ENCODE peak calls at places on chromosomes 5 and 9, in seven cellular contexts. L is lung, Y is brain microvascular endothelial cell, P is PC-9, F is astrocyte, X is stomach, Q is right lobe of liver. E is an unnamed sample.

GRCh38 chr5:134626369-134627014 is 6.1 kb downstream of the SAR1B start:
- DNase-seq in Q (no peak), P (no peak), F (no peak), L (no peak), X (no peak), Y (no peak), E (no peak)

GRCh38 chr9:89684218-89684617 is 79.4 kb downstream of the GADD45G start:
- DNase-seq in Y (no peak), X (no peak), F (no peak), Q (no peak), L (no peak), P (no peak), E (no peak)

GRCh38 chr5:138884554-138884953 is 9.4 kb upstream of the LRRTM2 start:
- DNase-seq in X (no peak), Q (no peak), Y (no peak), F (no peak), P (no peak), L (no peak), E (no peak)

GRCh38 chr9:92138157-92138959 is 23.1 kb upstream of the SPTLC1 start:
- DNase-seq in X (peak), Q (peak), Y (peak), P (peak), L (peak), F (no peak), E (peak)

GRCh38 chr5:43106290-43106638 is 14.4 kb upstream of the ZNF131 start:
- DNase-seq in X (no peak), L (no peak), Y (peak), P (no peak), F (no peak), Q (no peak), E (no peak)

GRCh38 chr5:56123531-56124243 is 109.4 kb downstream of the ANKRD55 start:
- DNase-seq in P (peak), F (peak), X (peak), L (peak), Q (peak), Y (peak), E (peak)

GRCh38 chr5:170907758-170908157 is 45.9 kb downstream of the RANBP17 start:
- DNase-seq in P (no peak), L (no peak), Q (no peak), X (no peak), F (peak), Y (peak), E (no peak)

GRCh38 chr9:32350682-32351081 is 33.8 kb upstream of the ACO1 start:
- DNase-seq in L (no peak), X (no peak), Y (no peak), F (peak), Q (no peak), P (no peak), E (no peak)

GRCh38 chr5:14397717-14398116 is 183.9 kb upstream of the OTULINL start:
- DNase-seq in P (peak), Y (peak), X (no peak), F (peak), L (no peak), Q (no peak), E (no peak)

GRCh38 chr9:135078361-135078821 is 9.1 kb upstream of the OLFM1 start:
- DNase-seq in X (peak), L (no peak), Q (no peak), P (no peak), F (no peak), Y (no peak), E (peak)

GRCh38 chr5:10592598-10592997 is 28.7 kb downstream of the ANKRD33B start:
- DNase-seq in F (no peak), Y (no peak), X (no peak), P (no peak), Q (no peak), L (no peak), E (no peak)

DNA sequence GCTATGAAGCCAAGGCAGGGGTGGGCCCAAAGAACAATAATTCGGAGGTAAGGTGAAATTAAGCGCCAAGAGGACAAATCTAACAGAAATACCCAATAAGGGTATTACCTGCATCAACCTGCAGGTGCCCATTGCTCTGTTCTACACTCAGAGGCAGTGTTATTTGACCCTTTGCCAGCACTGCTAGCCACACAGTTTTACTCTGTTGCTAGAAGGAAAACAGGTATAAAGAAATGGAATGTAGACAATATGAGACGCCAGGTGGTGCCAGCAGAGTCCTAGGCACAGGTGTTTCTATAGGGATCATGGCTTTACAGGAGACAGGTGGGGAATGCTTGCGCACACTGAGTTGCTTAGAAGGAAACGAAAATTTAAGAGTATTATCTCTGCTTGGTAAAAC is 201.3 kb downstream of the HTR1A start:
- DNase-seq in P (no peak), X (no peak), Q (no peak), F (no peak), L (no peak), Y (no peak), E (no peak)
- TF ChIP-seq CTCF in P (no peak), X (no peak), Q (no peak), F (no peak), L (no peak), Y (no peak), E (no peak)

GRCh38 chr5:148583421-148583965 is 70.8 kb downstream of the HTR4 start:
- DNase-seq in L (no peak), Y (no peak), P (no peak), Q (no peak), F (no peak), X (no peak), E (no peak)

GRCh38 chr5:148584103-148584502 is 70.2 kb downstream of the HTR4 start:
- DNase-seq in Q (no peak), P (no peak), L (no peak), Y (no peak), F (no peak), X (no peak), E (no peak)

GRCh38 chr5:148586796-148587195 is 67.5 kb downstream of the HTR4 start:
- DNase-seq in Q (no peak), F (no peak), Y (no peak), X (no peak), L (no peak), P (no peak), E (no peak)

GRCh38 chr5:148585988-148586387 is 68.3 kb downstream of the HTR4 start:
- DNase-seq in L (no peak), Y (no peak), Q (no peak), P (no peak), X (no peak), F (no peak), E (no peak)
- TF ChIP-seq CTCF in L (no peak), Y (peak), Q (no peak), P (no peak), X (no peak), F (no peak), E (no peak)

DNA sequence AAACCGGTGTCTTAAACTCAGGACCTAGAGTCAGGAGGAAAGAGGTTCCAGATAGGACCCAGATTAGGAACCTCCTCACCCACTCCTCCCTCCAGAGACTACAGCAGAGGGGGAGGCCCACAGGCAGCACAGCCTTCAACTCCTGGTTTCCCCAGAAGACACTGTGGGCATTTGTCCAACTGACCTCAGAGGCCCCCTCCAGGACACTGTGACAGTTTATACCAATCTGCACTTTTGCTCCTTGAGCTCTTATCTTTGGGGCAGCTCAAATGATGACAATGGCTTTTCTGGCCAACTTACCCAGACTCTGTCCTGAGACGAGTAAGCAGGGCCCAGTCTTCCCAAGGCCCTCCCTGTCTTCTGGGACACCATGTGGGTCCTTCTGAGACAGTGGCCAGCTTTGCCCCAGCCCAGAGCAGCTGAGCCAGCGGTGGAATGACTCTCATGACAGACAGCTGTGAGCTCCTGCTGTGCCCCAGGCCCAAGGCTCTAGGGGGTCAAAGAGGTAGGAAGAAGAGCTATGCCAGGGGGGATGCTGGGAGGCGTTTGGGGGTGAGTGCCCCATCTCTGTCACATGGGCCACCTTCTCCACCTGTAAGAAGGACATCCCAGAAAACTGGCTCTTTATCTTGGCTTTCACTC is 14.3 kb downstream of the OR2V2 start:
- DNase-seq in Y (no peak), Q (no peak), P (no peak), F (no peak), L (no peak), X (no peak), E (no peak)
- TF ChIP-seq CTCF in Y (no peak), Q (no peak), P (no peak), F (no peak), L (no peak), X (no peak), E (no peak)

GRCh38 chr5:125874717-125875116 is 548.5 kb upstream of the GRAMD2B start:
- DNase-seq in Q (no peak), L (no peak), P (no peak), F (no peak), Y (no peak), X (no peak), E (no peak)
- TF ChIP-seq CTCF in Q (no peak), L (no peak), P (no peak), F (no peak), Y (peak), X (no peak), E (no peak)

GRCh38 chr9:87113892-87114291 is 166.6 kb upstream of the GAS1 start:
- DNase-seq in L (no peak), Y (no peak), P (no peak), Q (no peak), X (no peak), F (no peak), E (no peak)
- TF ChIP-seq CTCF in L (no peak), Y (peak), P (no peak), Q (no peak), X (no peak), F (no peak), E (no peak)

E was measured in transverse colon.